ENCODE peak calls at places on chromosomes 2 and 18, in nine cellular contexts. O is A172; I is activated naive CD4-positive, alpha-beta T cell treated with anti-CD3 and anti-CD28 coated beads for 36 hours; Q is GM10248; M is glomerular endothelial cell; H is endothelial cell; K is effector CD4-positive, alpha-beta T cell; G is pulmonary artery endothelial cell; B is EH. T is an unnamed sample.

GRCh38 chr2:238104521-238105311 is 4.6 kb downstream of the ESPNL start:
- DNase-seq in O (no peak), I (no peak), Q (no peak), M (no peak), H (no peak), K (no peak), G (no peak), B (no peak), T (no peak)

GRCh38 chr18:73980289-73980979 is 167.2 kb downstream of the FBXO15 start:
- DNase-seq in O (peak; percentile 40), I (no peak), Q (no peak), M (no peak), H (peak; percentile 61), K (no peak), G (no peak), B (peak; percentile 15), T (no peak)

GRCh38 chr2:196592331-196592911 is 47.1 kb upstream of the CCDC150 start:
- DNase-seq in O (no peak), I (peak; percentile 8), Q (no peak), M (no peak), H (peak; percentile 44), K (no peak), G (no peak), B (peak; percentile 73), T (peak; percentile 27)

GRCh38 chr2:84832772-84833461 is 48.0 kb downstream of the TRABD2A start:
- DNase-seq in O (no peak), I (peak; percentile 52), Q (peak; percentile 51), M (no peak), H (no peak), K (no peak), G (no peak), B (peak; percentile 66), T (peak; percentile 46)

GRCh38 chr18:48028716-48029115 is 98.3 kb upstream of the SMAD2 start:
- DNase-seq in O (no peak), I (no peak), Q (no peak), M (no peak), H (no peak), K (no peak), G (no peak), B (no peak), T (no peak)

GRCh38 chr2:65754219-65754618 is 321.8 kb upstream of the SPRED2 start:
- DNase-seq in O (peak; percentile 86), I (no peak), Q (no peak), M (no peak), H (no peak), K (no peak), G (no peak), B (no peak), T (no peak)

GRCh38 chr2:96438589-96438988 is 66.6 kb downstream of the NEURL3 start:
- DNase-seq in O (no peak), I (no peak), Q (no peak), M (no peak), H (no peak), K (no peak), G (no peak), B (no peak), T (no peak)

GRCh38 chr2:162061021-162061420 is 13.0 kb downstream of the DPP4 start:
- DNase-seq in O (no peak), I (no peak), Q (no peak), M (no peak), H (no peak), K (no peak), G (no peak), B (no peak), T (no peak)

GRCh38 chr2:73925033-73925704 is 1.5 kb upstream of the DGUOK start:
- DNase-seq in O (no peak), I (no peak), Q (no peak), M (no peak), H (no peak), K (no peak), G (no peak), B (no peak), T (no peak)

GRCh38 chr2:201362396-201362795 is 5.3 kb upstream of the FLACC1 start:
- DNase-seq in O (peak; percentile 58), I (no peak), Q (no peak), M (no peak), H (no peak), K (no peak), G (no peak), B (peak; percentile 44), T (no peak)

GRCh38 chr2:181152701-181153100 is 172.3 kb downstream of the UBE2E3 start:
- DNase-seq in O (no peak), I (no peak), Q (no peak), M (no peak), H (no peak), K (no peak), G (no peak), B (no peak), T (no peak)

GRCh38 chr2:48114256-48114655 is 208.0 kb upstream of the FBXO11 start:
- DNase-seq in O (peak; percentile 75), I (peak; percentile 88), Q (peak; percentile 35), M (no peak), H (no peak), K (no peak), G (no peak), B (peak; percentile 47), T (peak; percentile 60)

GRCh38 chr18:21820035-21820810 is 79.6 kb downstream of the MIB1 start:
- DNase-seq in O (peak; percentile 26), I (no peak), Q (peak; percentile 17), M (no peak), H (no peak), K (no peak), G (no peak), B (peak; percentile 39), T (no peak)

GRCh38 chr2:169716229-169716886 is 17.3 kb upstream of the KLHL23 start:
- DNase-seq in O (peak; percentile 20), I (no peak), Q (no peak), M (no peak), H (no peak), K (no peak), G (no peak), B (peak; percentile 86), T (no peak)

GRCh38 chr2:62467100-62467474 is 38.9 kb downstream of the TMEM17 start:
- DNase-seq in O (no peak), I (no peak), Q (no peak), M (no peak), H (no peak), K (no peak), G (no peak), B (no peak), T (no peak)

GRCh38 chr18:49534846-49535601 is 26.8 kb upstream of the LIPG start:
- DNase-seq in O (no peak), I (no peak), Q (no peak), M (no peak), H (no peak), K (no peak), G (no peak), B (no peak), T (no peak)

GRCh38 chr18:11074879-11075278 is 74.5 kb downstream of the PIEZO2 start:
- DNase-seq in O (no peak), I (no peak), Q (no peak), M (no peak), H (no peak), K (no peak), G (no peak), B (no peak), T (no peak)

GRCh38 chr2:73952499-73953446 is 26.1 kb downstream of the DGUOK start:
- DNase-seq in O (peak; percentile 37), I (no peak), Q (no peak), M (peak; percentile 9), H (no peak), K (no peak), G (no peak), B (peak; percentile 63), T (no peak)

GRCh38 chr2:45892757-45893156 is 241.3 kb downstream of the PRKCE start:
- DNase-seq in O (peak; percentile 16), I (no peak), Q (no peak), M (no peak), H (no peak), K (no peak), G (no peak), B (no peak), T (no peak)

GRCh38 chr2:238613610-238614009 is 186.9 kb downstream of the ASB1 start:
- DNase-seq in O (no peak), I (no peak), Q (no peak), M (no peak), H (no peak), K (no peak), G (no peak), B (no peak), T (no peak)

GRCh38 chr2:1518891-1519530 is 105.7 kb downstream of the TPO start:
- DNase-seq in O (peak; percentile 25), I (peak; percentile 8), Q (no peak), M (no peak), H (no peak), K (no peak), G (no peak), B (peak; percentile 25), T (peak; percentile 18)

GRCh38 chr18:55386545-55386944 is 201.4 kb downstream of the TCF4 start:
- DNase-seq in O (no peak), I (no peak), Q (no peak), M (no peak), H (no peak), K (no peak), G (no peak), B (no peak), T (no peak)

GRCh38 chr2:231590614-231591013 is 2.0 kb upstream of the TEX44 start:
- DNase-seq in O (no peak), I (no peak), Q (no peak), M (no peak), H (no peak), K (no peak), G (no peak), B (no peak), T (no peak)

GRCh38 chr2:99753505-99753904 is 263.7 kb upstream of the REV1 start:
- DNase-seq in O (no peak), I (no peak), Q (no peak), M (no peak), H (no peak), K (no peak), G (no peak), B (no peak), T (no peak)

GRCh38 chr2:31384771-31385276 is 29.7 kb downstream of the XDH start:
- DNase-seq in O (peak; percentile 91), I (no peak), Q (no peak), M (no peak), H (no peak), K (no peak), G (no peak), B (peak; percentile 92), T (no peak)

GRCh38 chr18:2908946-2909335 is 62.1 kb downstream of the EMILIN2 start:
- DNase-seq in O (no peak), I (no peak), Q (no peak), M (no peak), H (no peak), K (no peak), G (no peak), B (no peak), T (no peak)

GRCh38 chr2:207847807-207848544 is 78.3 kb upstream of the FZD5 start:
- DNase-seq in O (peak; percentile 96), I (no peak), Q (no peak), M (peak; percentile 80), H (no peak), K (no peak), G (peak; percentile 92), B (peak; percentile 58), T (no peak)

GRCh38 chr2:120758181-120759048 is 22.7 kb downstream of the GLI2 start:
- DNase-seq in O (no peak), I (no peak), Q (no peak), M (no peak), H (no peak), K (no peak), G (no peak), B (peak; percentile 78), T (no peak)

GRCh38 chr2:65724341-65724740 is 291.9 kb upstream of the SPRED2 start:
- DNase-seq in O (no peak), I (no peak), Q (no peak), M (no peak), H (no peak), K (no peak), G (no peak), B (no peak), T (no peak)